ENCODE peak calls at places on chromosomes 11 and 22, in ten cellular contexts. Q, O, L, C, M, X, W, H, A and K are unnamed samples.

GRCh38 chr11:59616396-59616982 is 915 bp upstream of the OSBP start:
- DNase-seq in Q (no peak), O (no peak), L (no peak), C (no peak), M (no peak), X (no peak), W (no peak), H (no peak), A (no peak), K (no peak)

GRCh38 chr11:9689721-9690120 is 25.8 kb downstream of the SWAP70 start:
- DNase-seq in Q (no peak), O (no peak), L (no peak), C (no peak), M (no peak), X (no peak), W (no peak), H (peak), A (no peak), K (no peak)

GRCh38 chr11:1260023-1260501 is 37.2 kb downstream of the MUC5B start:
- DNase-seq in Q (peak), O (peak), L (peak), C (no peak), M (no peak), X (peak), W (no peak), H (peak), A (no peak), K (no peak)

GRCh38 chr11:17640493-17641164 is 78.7 kb upstream of the MYOD1 start:
- DNase-seq in Q (no peak), O (no peak), L (no peak), C (no peak), M (no peak), X (no peak), W (no peak), H (no peak), A (no peak), K (no peak)

GRCh38 chr11:17734986-17735822 is 623 bp downstream of the KCNC1 start:
- DNase-seq in Q (peak), O (no peak), L (peak), C (peak), M (no peak), X (peak), W (no peak), H (peak), A (no peak), K (no peak)

GRCh38 chr22:44317886-44318637 is 5.3 kb upstream of the SHISAL1 start:
- DNase-seq in Q (no peak), O (no peak), L (no peak), C (no peak), M (no peak), X (no peak), W (no peak), H (no peak), A (no peak), K (no peak)

GRCh38 chr11:8838248-8838647 is 72.7 kb upstream of the AKIP1 start:
- DNase-seq in Q (no peak), O (no peak), L (no peak), C (peak), M (no peak), X (no peak), W (peak), H (peak), A (no peak), K (no peak)

GRCh38 chr11:102345923-102346322 is 1.1 kb upstream of the BIRC2 start:
- DNase-seq in Q (peak), O (peak), L (no peak), C (peak), M (no peak), X (no peak), W (no peak), H (peak), A (no peak), K (no peak)

GRCh38 chr22:19178659-19179471 is at the start of gene SLC25A1:
- DNase-seq in Q (peak), O (peak), L (peak), C (peak), M (no peak), X (peak), W (no peak), H (peak), A (peak), K (no peak)

GRCh38 chr22:45677060-45677459 is 5.4 kb downstream of the ATXN10 start:
- DNase-seq in Q (no peak), O (no peak), L (no peak), C (no peak), M (no peak), X (no peak), W (no peak), H (no peak), A (no peak), K (no peak)

GRCh38 chr22:23075525-23076216 is 5.4 kb downstream of the GNAZ start:
- DNase-seq in Q (no peak), O (no peak), L (no peak), C (no peak), M (no peak), X (no peak), W (no peak), H (no peak), A (no peak), K (no peak)

GRCh38 chr11:106159846-106160245 is 82.4 kb downstream of the AASDHPPT start:
- DNase-seq in Q (no peak), O (no peak), L (no peak), C (peak), M (no peak), X (no peak), W (no peak), H (peak), A (no peak), K (no peak)

GRCh38 chr11:29432719-29433325 is 584.0 kb downstream of the KCNA4 start:
- DNase-seq in Q (peak), O (no peak), L (no peak), C (peak), M (no peak), X (peak), W (peak), H (peak), A (no peak), K (no peak)